ENCODE peak calls at places on chromosomes 3 and 15, in eight cellular contexts. H is cardiac fibroblast; A is vagina; T is astrocyte of the cerebellum; E is CD8-positive, alpha-beta memory T cell; U is HAP-1; J is prostate gland; C is right cardiac atrium. K is an unnamed sample.

GRCh38 chr15:51227967-51228783 is 110.2 kb downstream of the CYP19A1 start:
- DNase-seq in C (peak), J (no peak), A (no peak), H (peak), T (peak), E (no peak), U (no peak), K (peak)

GRCh38 chr3:39907981-39908380 is 98.6 kb downstream of the MYRIP start:
- DNase-seq in E (no peak), H (no peak), T (peak), U (no peak), J (no peak), C (peak), A (no peak), K (no peak)

GRCh38 chr3:143596957-143597642 is 251.2 kb downstream of the SLC9A9 start:
- DNase-seq in J (no peak), E (no peak), U (no peak), T (no peak), H (no peak), A (no peak), C (no peak), K (no peak)

GRCh38 chr3:69741057-69741830 is 2.0 kb downstream of the MITF start:
- DNase-seq in J (no peak), T (no peak), U (no peak), E (no peak), H (no peak), C (no peak), A (no peak), K (no peak)

GRCh38 chr3:184884359-184885017 is 72.5 kb downstream of the VPS8 start:
- DNase-seq in U (no peak), H (no peak), J (no peak), C (no peak), A (no peak), E (no peak), T (no peak), K (no peak)

GRCh38 chr15:80494311-80494710 is 90.1 kb downstream of the ARNT2 start:
- DNase-seq in C (no peak), H (peak), U (no peak), T (peak), J (no peak), E (no peak), A (no peak), K (peak)

GRCh38 chr3:141331370-141332318 is 36.7 kb upstream of the ZBTB38 start:
- DNase-seq in J (no peak), C (peak), H (peak), A (no peak), U (no peak), E (no peak), T (peak), K (peak)

GRCh38 chr3:26118165-26118564 is 328.3 kb downstream of the OXSM start:
- DNase-seq in U (peak), A (no peak), C (no peak), T (no peak), E (no peak), J (no peak), H (peak), K (no peak)

GRCh38 chr15:94230436-94230885 is 900 bp upstream of the MCTP2 start:
- DNase-seq in A (no peak), E (no peak), U (no peak), T (no peak), C (no peak), J (no peak), H (peak), K (no peak)

GRCh38 chr3:72185549-72186484 is 400.9 kb upstream of the PROK2 start:
- DNase-seq in U (no peak), C (no peak), H (peak), J (no peak), E (no peak), A (no peak), T (peak), K (peak)

GRCh38 chr3:74267583-74268184 is 346.8 kb downstream of the CNTN3 start:
- DNase-seq in A (no peak), E (no peak), C (no peak), U (peak), T (peak), H (peak), J (peak), K (peak)

GRCh38 chr3:9951126-9951525 is 1.1 kb downstream of the PRRT3 start:
- DNase-seq in E (no peak), H (no peak), A (no peak), T (no peak), U (no peak), C (no peak), J (no peak), K (no peak)

GRCh38 chr3:139136459-139137190 is 91.9 kb upstream of the PRR23C start:
- DNase-seq in T (no peak), E (no peak), A (no peak), C (peak), J (no peak), H (no peak), U (no peak), K (no peak)

GRCh38 chr15:40240619-40241304 is 1.9 kb downstream of the PAK6 start:
- DNase-seq in J (peak), U (no peak), H (no peak), A (peak), C (no peak), E (no peak), T (no peak), K (no peak)

GRCh38 chr3:107928084-107928445 is 162.8 kb downstream of the CD47 start:
- DNase-seq in A (no peak), U (no peak), C (no peak), H (peak), J (no peak), E (no peak), T (no peak), K (no peak)

GRCh38 chr3:117463716-117464115 is 754.1 kb downstream of the TUSC7 start:
- DNase-seq in H (no peak), T (no peak), E (no peak), A (no peak), J (no peak), U (no peak), C (no peak), K (no peak)

GRCh38 chr3:133890037-133890436 is 5.6 kb downstream of the RAB6B start:
- DNase-seq in C (no peak), J (no peak), U (no peak), T (no peak), A (peak), H (no peak), E (no peak), K (no peak)

GRCh38 chr3:49775538-49775937 is 10.8 kb downstream of the IP6K1 start:
- DNase-seq in E (no peak), J (no peak), A (no peak), T (no peak), H (no peak), C (no peak), U (no peak), K (no peak)

GRCh38 chr15:101048191-101049011 is 129.2 kb downstream of the LRRK1 start:
- DNase-seq in H (no peak), T (no peak), C (no peak), A (peak), J (no peak), E (no peak), U (no peak), K (no peak)

GRCh38 chr15:101258238-101259144 is 6.6 kb upstream of the CHSY1 start:
- DNase-seq in H (peak), C (peak), U (peak), A (no peak), J (peak), T (peak), E (peak), K (no peak)

GRCh38 chr3:14545251-14545635 is 5.1 kb upstream of the GRIP2 start:
- DNase-seq in U (no peak), J (no peak), A (no peak), C (no peak), T (no peak), E (no peak), H (no peak), K (no peak)

GRCh38 chr3:30658328-30659052 is 52.1 kb downstream of the TGFBR2 start:
- DNase-seq in A (no peak), E (peak), H (peak), T (peak), J (no peak), C (no peak), U (peak), K (no peak)

GRCh38 chr3:42162462-42162861 is 71.3 kb downstream of the TRAK1 start:
- DNase-seq in A (no peak), T (no peak), E (no peak), J (no peak), C (no peak), U (no peak), H (no peak), K (no peak)

GRCh38 chr3:173890091-173890490 is 492.5 kb downstream of the NLGN1 start:
- DNase-seq in U (no peak), E (no peak), J (no peak), A (no peak), C (no peak), T (no peak), H (no peak), K (no peak)

GRCh38 chr3:172316758-172317157 is 131.5 kb downstream of the GHSR start:
- DNase-seq in C (no peak), E (no peak), A (no peak), H (no peak), T (no peak), J (no peak), U (no peak), K (no peak)

GRCh38 chr3:153144779-153145178 is 17.2 kb upstream of the RAP2B start:
- DNase-seq in E (no peak), A (no peak), T (no peak), U (no peak), J (no peak), C (no peak), H (peak), K (no peak)

GRCh38 chr3:17852217-17852616 is 109.8 kb upstream of the TBC1D5 start:
- DNase-seq in A (no peak), J (no peak), H (no peak), U (no peak), T (no peak), C (no peak), E (no peak), K (no peak)

GRCh38 chr3:161893972-161894371 is 397.4 kb downstream of the OTOL1 start:
- DNase-seq in E (no peak), J (no peak), T (peak), U (no peak), C (no peak), A (no peak), H (peak), K (no peak)

GRCh38 chr15:44713006-44713966 is 2.0 kb downstream of the B2M start:
- DNase-seq in C (no peak), U (no peak), A (no peak), T (no peak), J (no peak), E (no peak), H (peak), K (no peak)
- H3K4me3 ChIP-seq in C (peak), U (peak), A (peak), T (peak), J (peak), E (peak), H (peak), K (peak)

GRCh38 chr3:156812521-156813335 is 13.4 kb upstream of the LEKR1 start:
- DNase-seq in H (peak), E (no peak), J (no peak), C (no peak), A (no peak), U (no peak), T (no peak), K (no peak)
- H3K4me3 ChIP-seq in H (no peak), E (no peak), J (no peak), C (no peak), A (no peak), U (no peak), T (no peak), K (no peak)

GRCh38 chr15:90058308-90058707 is 44.0 kb downstream of the IDH2 start:
- DNase-seq in E (no peak), H (no peak), J (no peak), U (no peak), A (no peak), T (no peak), C (no peak), K (no peak)
- H3K4me3 ChIP-seq in E (no peak), H (no peak), J (no peak), U (no peak), A (no peak), T (no peak), C (no peak), K (no peak)

DNA sequence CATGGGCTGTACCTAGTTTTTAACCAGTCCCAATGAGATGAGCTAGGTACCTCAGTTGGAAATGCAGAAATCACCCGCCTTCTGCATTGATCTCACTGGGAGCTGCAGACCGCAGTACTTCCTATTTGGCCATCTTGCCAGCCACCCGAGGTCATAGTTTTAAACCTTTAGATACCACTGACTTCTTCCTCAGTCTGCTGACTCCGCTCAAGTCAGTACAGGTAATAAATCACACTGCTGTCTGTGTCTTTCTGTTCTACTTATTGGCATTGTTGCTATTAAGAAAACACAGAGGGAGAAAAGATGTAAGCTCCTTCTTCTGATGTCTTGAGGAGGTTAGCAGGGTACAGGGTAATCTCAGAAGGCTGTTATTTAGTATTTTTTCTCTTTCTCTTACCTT is 197.1 kb downstream of the EDEM1 start:
- DNase-seq in H (no peak), J (no peak), T (no peak), E (no peak), A (no peak), C (no peak), U (no peak), K (no peak)
- H3K4me3 ChIP-seq in H (no peak), J (no peak), T (no peak), E (no peak), A (no peak), C (no peak), U (no peak), K (no peak)